ENCODE peak calls at places on chromosomes 1 and 21, in nine cellular contexts. D, G, I, B, L, H, Q, A and W are unnamed samples.

GRCh38 chr1:84298688-84299535 is 2.6 kb upstream of the SAMD13 start:
- DNase-seq in D (peak), G (no peak), I (peak), B (no peak), L (no peak), H (peak), Q (no peak), A (peak), W (no peak)

GRCh38 chr1:37513795-37514349 is 694 bp downstream of the MEAF6 start:
- DNase-seq in D (peak), G (peak), I (peak), B (no peak), L (no peak), H (no peak), Q (no peak), A (no peak), W (no peak)

GRCh38 chr1:179742291-179742690 is 800 bp upstream of the FAM163A start:
- DNase-seq in D (no peak), G (no peak), I (no peak), B (no peak), L (no peak), H (no peak), Q (no peak), A (no peak), W (no peak)

GRCh38 chr1:6962390-6962955 is 177.2 kb downstream of the CAMTA1 start:
- DNase-seq in D (peak), G (no peak), I (no peak), B (no peak), L (no peak), H (peak), Q (no peak), A (peak), W (peak)

GRCh38 chr1:21397813-21398188 is 42.1 kb upstream of the NBPF3 start:
- DNase-seq in D (no peak), G (no peak), I (no peak), B (no peak), L (peak), H (no peak), Q (no peak), A (no peak), W (no peak)

GRCh38 chr1:181739214-181739613 is 255.9 kb downstream of the CACNA1E start:
- DNase-seq in D (no peak), G (no peak), I (no peak), B (no peak), L (no peak), H (no peak), Q (no peak), A (no peak), W (no peak)

GRCh38 chr1:212218911-212219310 is 66.3 kb upstream of the PPP2R5A start:
- DNase-seq in D (peak), G (peak), I (no peak), B (peak), L (peak), H (peak), Q (peak), A (no peak), W (no peak)

GRCh38 chr1:116460261-116460660 is 87.2 kb downstream of the ATP1A1 start:
- DNase-seq in D (no peak), G (no peak), I (no peak), B (no peak), L (no peak), H (no peak), Q (no peak), A (no peak), W (no peak)

GRCh38 chr21:35050348-35051286 is 1.5 kb upstream of the RUNX1 start:
- DNase-seq in D (peak), G (no peak), I (peak), B (peak), L (peak), H (no peak), Q (no peak), A (no peak), W (no peak)

GRCh38 chr21:44083631-44084291 is 23.4 kb upstream of the PWP2 start:
- DNase-seq in D (no peak), G (peak), I (no peak), B (no peak), L (no peak), H (no peak), Q (no peak), A (no peak), W (no peak)

GRCh38 chr1:242017580-242018233 is 18.8 kb upstream of the MAP1LC3C start:
- DNase-seq in D (peak), G (peak), I (peak), B (peak), L (peak), H (peak), Q (no peak), A (peak), W (no peak)

GRCh38 chr1:242004751-242005495 is 6.0 kb upstream of the MAP1LC3C start:
- DNase-seq in D (no peak), G (no peak), I (peak), B (no peak), L (peak), H (no peak), Q (no peak), A (no peak), W (no peak)

DNA sequence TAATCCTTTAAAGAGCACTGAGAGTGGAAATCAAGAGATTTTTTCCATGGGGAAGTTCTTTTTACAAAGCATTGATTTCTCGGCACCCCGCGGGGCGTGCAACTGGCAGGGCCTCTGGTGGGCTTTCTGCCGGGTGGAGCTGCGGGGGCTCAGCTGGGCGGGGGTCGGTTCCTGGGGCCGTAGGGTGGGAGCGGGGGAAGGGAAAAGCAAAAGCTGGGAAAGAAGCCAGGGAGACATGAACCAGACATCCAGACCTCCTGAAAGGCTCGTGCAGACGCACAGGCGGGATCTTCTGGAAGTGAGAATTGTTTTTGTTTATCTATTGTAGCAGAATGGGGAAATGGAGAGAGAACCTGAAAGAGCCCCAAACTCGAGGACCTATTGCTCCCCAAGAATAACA is 235.2 kb downstream of the FAM72C start:
- DNase-seq in D (no peak), G (no peak), I (no peak), B (no peak), L (no peak), H (no peak), Q (no peak), A (no peak), W (no peak)
- H3K4me3 ChIP-seq in D (no peak), G (no peak), I (no peak), B (no peak), L (no peak), H (no peak), Q (peak), A (no peak), W (peak)

GRCh38 chr1:227449727-227450420 is 113.5 kb upstream of the ZNF678 start:
- DNase-seq in D (no peak), G (no peak), I (no peak), B (no peak), L (no peak), H (peak), Q (no peak), A (no peak), W (no peak)

GRCh38 chr1:227445746-227446145 is 117.6 kb upstream of the ZNF678 start:
- DNase-seq in D (no peak), G (no peak), I (no peak), B (no peak), L (no peak), H (no peak), Q (no peak), A (no peak), W (no peak)

GRCh38 chr1:227445092-227445674 is 118.2 kb upstream of the ZNF678 start:
- DNase-seq in D (no peak), G (no peak), I (no peak), B (no peak), L (no peak), H (no peak), Q (no peak), A (no peak), W (no peak)

GRCh38 chr1:227449051-227449450 is 114.3 kb upstream of the ZNF678 start:
- DNase-seq in D (peak), G (no peak), I (peak), B (no peak), L (no peak), H (peak), Q (no peak), A (no peak), W (no peak)

GRCh38 chr1:227447531-227447990 is 115.8 kb upstream of the ZNF678 start:
- DNase-seq in D (no peak), G (peak), I (peak), B (no peak), L (peak), H (peak), Q (no peak), A (peak), W (no peak)
- H3K4me3 ChIP-seq in D (no peak), G (peak), I (no peak), B (no peak), L (no peak), H (no peak), Q (no peak), A (peak), W (no peak)

GRCh38 chr1:15103211-15103610 is 50.3 kb upstream of the TMEM51 start:
- DNase-seq in D (no peak), G (no peak), I (no peak), B (no peak), L (no peak), H (no peak), Q (no peak), A (no peak), W (no peak)

GRCh38 chr1:15106608-15107007 is 46.9 kb upstream of the TMEM51 start:
- DNase-seq in D (no peak), G (peak), I (peak), B (no peak), L (no peak), H (no peak), Q (no peak), A (no peak), W (no peak)

GRCh38 chr1:15103906-15104305 is 49.6 kb upstream of the TMEM51 start:
- DNase-seq in D (no peak), G (no peak), I (no peak), B (no peak), L (no peak), H (no peak), Q (no peak), A (no peak), W (no peak)

GRCh38 chr1:15102646-15103045 is 50.9 kb upstream of the TMEM51 start:
- DNase-seq in D (no peak), G (no peak), I (no peak), B (no peak), L (no peak), H (no peak), Q (no peak), A (no peak), W (no peak)

DNA sequence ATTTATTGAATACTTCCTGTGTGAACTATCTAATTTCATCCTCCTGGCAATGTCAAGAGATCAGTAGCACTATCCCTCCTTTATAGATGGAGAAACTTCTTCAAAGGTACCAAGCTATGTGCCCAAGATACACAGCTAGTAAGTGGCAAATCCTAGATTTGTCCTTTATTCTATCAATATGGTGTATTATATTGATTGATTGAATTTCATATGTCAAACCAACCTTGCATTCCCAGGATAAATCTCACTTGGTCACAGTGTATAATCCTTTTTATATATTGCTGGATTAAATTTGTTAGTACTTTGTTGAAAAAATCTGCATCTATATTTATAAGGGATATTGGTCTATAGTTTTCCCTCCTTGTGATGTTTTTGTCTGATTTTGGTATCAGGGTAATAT is 48.8 kb upstream of the TMEM51 start:
- DNase-seq in D (no peak), G (no peak), I (no peak), B (no peak), L (no peak), H (no peak), Q (no peak), A (no peak), W (no peak)
- H3K4me3 ChIP-seq in D (no peak), G (no peak), I (no peak), B (no peak), L (no peak), H (no peak), Q (no peak), A (no peak), W (no peak)

GRCh38 chr1:41284121-41284520 is 42.0 kb upstream of the SCMH1 start:
- DNase-seq in D (no peak), G (no peak), I (no peak), B (no peak), L (no peak), H (no peak), Q (no peak), A (no peak), W (no peak)

GRCh38 chr1:41289196-41289595 is 47.1 kb upstream of the SCMH1 start:
- DNase-seq in D (no peak), G (no peak), I (no peak), B (no peak), L (no peak), H (no peak), Q (no peak), A (no peak), W (no peak)

GRCh38 chr1:41286486-41286885 is 44.4 kb upstream of the SCMH1 start:
- DNase-seq in D (no peak), G (no peak), I (no peak), B (no peak), L (no peak), H (no peak), Q (no peak), A (no peak), W (no peak)

GRCh38 chr1:41285818-41286217 is 43.7 kb upstream of the SCMH1 start:
- DNase-seq in D (no peak), G (no peak), I (no peak), B (no peak), L (no peak), H (no peak), Q (no peak), A (no peak), W (no peak)

GRCh38 chr1:41286992-41287391 is 44.9 kb upstream of the SCMH1 start:
- DNase-seq in D (no peak), G (no peak), I (no peak), B (no peak), L (no peak), H (peak), Q (no peak), A (no peak), W (no peak)
- H3K4me3 ChIP-seq in D (no peak), G (no peak), I (no peak), B (no peak), L (no peak), H (no peak), Q (no peak), A (no peak), W (no peak)

GRCh38 chr1:64687725-64688285 is 57.1 kb upstream of the RAVER2 start:
- DNase-seq in D (no peak), G (peak), I (peak), B (peak), L (peak), H (peak), Q (no peak), A (no peak), W (no peak)

GRCh38 chr1:64693406-64693805 is 51.5 kb upstream of the RAVER2 start:
- DNase-seq in D (no peak), G (no peak), I (no peak), B (no peak), L (no peak), H (no peak), Q (no peak), A (no peak), W (no peak)

GRCh38 chr1:64686828-64687724 is 57.8 kb upstream of the RAVER2 start:
- DNase-seq in D (peak), G (peak), I (peak), B (peak), L (peak), H (peak), Q (no peak), A (no peak), W (no peak)

GRCh38 chr1:64692911-64693310 is 52.0 kb upstream of the RAVER2 start:
- DNase-seq in D (no peak), G (no peak), I (no peak), B (no peak), L (no peak), H (no peak), Q (no peak), A (no peak), W (no peak)

DNA sequence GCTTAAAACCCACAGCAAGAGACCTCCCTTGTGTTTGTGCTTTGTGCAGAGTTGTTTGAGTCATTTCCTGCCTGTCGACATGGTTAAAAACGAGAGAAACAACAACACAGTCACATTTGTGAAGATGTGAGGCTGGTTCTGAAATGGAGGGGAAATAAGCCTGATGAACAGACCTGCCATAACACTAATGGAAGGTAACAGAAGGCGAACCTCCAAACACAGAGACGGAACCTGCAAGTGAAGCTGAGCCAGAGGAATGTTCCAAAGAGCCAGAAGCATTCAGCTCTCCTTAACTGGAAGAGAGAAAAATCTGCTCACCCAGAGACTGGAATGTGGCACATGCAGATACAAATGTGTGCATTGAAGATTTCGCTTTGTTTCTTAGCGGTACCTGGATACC is 53.2 kb upstream of the RAVER2 start:
- DNase-seq in D (no peak), G (peak), I (peak), B (peak), L (peak), H (peak), Q (no peak), A (no peak), W (no peak)
- H3K4me3 ChIP-seq in D (no peak), G (no peak), I (no peak), B (no peak), L (peak), H (no peak), Q (no peak), A (no peak), W (no peak)

GRCh38 chr1:97270508-97271307 is 549.1 kb downstream of the PTBP2 start:
- DNase-seq in D (no peak), G (peak), I (no peak), B (peak), L (peak), H (no peak), Q (no peak), A (no peak), W (no peak)
- H3K4me3 ChIP-seq in D (no peak), G (no peak), I (no peak), B (no peak), L (no peak), H (no peak), Q (no peak), A (no peak), W (no peak)

GRCh38 chr1:182787002-182787324 is 2.6 kb upstream of the NPL start:
- DNase-seq in D (no peak), G (no peak), I (no peak), B (no peak), L (no peak), H (no peak), Q (no peak), A (no peak), W (no peak)
- H3K4me3 ChIP-seq in D (no peak), G (no peak), I (no peak), B (no peak), L (no peak), H (no peak), Q (no peak), A (no peak), W (no peak)

GRCh38 chr1:149915429-149916192 is 2.0 kb downstream of the SV2A start:
- DNase-seq in D (no peak), G (no peak), I (no peak), B (no peak), L (no peak), H (no peak), Q (no peak), A (no peak), W (no peak)
- H3K4me3 ChIP-seq in D (no peak), G (no peak), I (no peak), B (no peak), L (no peak), H (no peak), Q (no peak), A (no peak), W (no peak)

GRCh38 chr1:200999667-201000066 is 23.8 kb downstream of the KIF21B start:
- DNase-seq in D (no peak), G (no peak), I (no peak), B (no peak), L (no peak), H (no peak), Q (no peak), A (no peak), W (no peak)
- H3K4me3 ChIP-seq in D (no peak), G (no peak), I (no peak), B (no peak), L (no peak), H (no peak), Q (no peak), A (no peak), W (no peak)